ENCODE peak calls at places on chromosomes 12 and 14, in five cellular contexts. Q, N, D, U and I are unnamed samples.

GRCh38 chr12:120321382-120322202 is 6.0 kb downstream of the PLA2G1B start:
- DNase-seq in Q (no peak), N (no peak), D (no peak), U (peak), I (no peak)

GRCh38 chr12:90333939-90334338 is 621.0 kb downstream of the CCER1 start:
- DNase-seq in Q (no peak), N (no peak), D (no peak), U (no peak), I (no peak)

GRCh38 chr14:33986804-33987203 is 35.9 kb upstream of the EGLN3 start:
- DNase-seq in Q (no peak), N (no peak), D (peak), U (no peak), I (no peak)

GRCh38 chr14:78074546-78074945 is 95.6 kb upstream of the NRXN3 start:
- DNase-seq in Q (no peak), N (no peak), D (no peak), U (no peak), I (no peak)

GRCh38 chr14:31559939-31560338 is 1.3 kb upstream of the NUBPL start:
- DNase-seq in Q (no peak), N (no peak), D (no peak), U (no peak), I (no peak)

GRCh38 chr12:50397122-50397650 is 777 bp upstream of the FAM186A start:
- DNase-seq in Q (no peak), N (no peak), D (no peak), U (no peak), I (no peak)

GRCh38 chr14:97712471-97712870 is 915.3 kb downstream of the VRK1 start:
- DNase-seq in Q (no peak), N (no peak), D (no peak), U (no peak), I (no peak)

GRCh38 chr14:59126714-59127436 is 61.6 kb upstream of the DAAM1 start:
- DNase-seq in Q (no peak), N (peak), D (peak), U (peak), I (peak)

GRCh38 chr12:130163461-130164215 is 1.4 kb downstream of the FZD10 start:
- DNase-seq in Q (no peak), N (no peak), D (no peak), U (no peak), I (no peak)

GRCh38 chr14:71163842-71164500 is 256.7 kb downstream of the PCNX1 start:
- DNase-seq in Q (no peak), N (no peak), D (no peak), U (no peak), I (no peak)

GRCh38 chr12:93572712-93573551 is 457 bp downstream of the SOCS2 start:
- DNase-seq in Q (no peak), N (peak), D (no peak), U (no peak), I (peak)

DNA sequence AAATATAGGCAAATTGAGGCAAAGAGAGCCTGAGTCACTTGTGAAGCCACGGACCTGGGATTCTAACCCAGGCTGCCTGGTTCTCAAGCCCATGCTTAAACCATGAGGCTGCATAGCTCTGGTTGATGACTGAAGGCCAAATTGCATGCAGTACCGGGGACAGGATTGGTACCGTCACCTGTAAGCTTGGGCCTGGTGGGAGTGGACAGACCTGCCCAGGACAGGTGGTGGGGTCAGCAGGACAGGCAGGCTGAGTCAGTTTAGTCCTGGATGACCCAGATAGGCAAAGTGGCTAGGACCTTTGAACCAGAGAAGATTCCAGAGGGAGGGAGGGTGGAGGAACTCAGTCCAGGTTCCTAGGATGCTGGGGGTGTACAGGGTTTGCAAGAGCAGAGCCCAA is 25.8 kb downstream of the RIN3 start:
- DNase-seq in Q (no peak), N (no peak), D (no peak), U (no peak), I (no peak)
- H3K9ac ChIP-seq in Q (no peak), N (no peak), D (no peak), U (peak), I (no peak)

DNA sequence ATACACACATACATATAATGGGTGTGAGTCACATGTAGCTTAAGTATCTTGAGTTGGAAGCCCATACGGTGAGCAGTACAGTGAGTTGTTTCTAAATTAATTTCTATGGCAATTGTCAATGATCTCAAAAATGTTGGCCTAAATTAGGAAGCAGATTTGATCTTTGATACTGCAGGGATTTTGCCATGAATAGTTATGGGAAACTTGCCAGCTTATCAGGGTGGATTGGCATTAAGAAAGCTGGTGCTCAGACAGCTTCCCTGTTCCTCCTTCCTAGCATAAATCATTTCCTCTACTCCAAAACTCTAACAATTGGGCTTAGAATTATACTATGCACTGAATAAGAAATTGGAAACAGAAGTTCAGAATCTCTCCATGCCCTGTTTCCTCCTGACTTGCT is 150.9 kb upstream of the FRMD6 start:
- DNase-seq in Q (no peak), N (no peak), D (no peak), U (no peak), I (no peak)
- H3K4me3 ChIP-seq in Q (no peak), N (no peak), D (no peak), U (no peak), I (no peak)

DNA sequence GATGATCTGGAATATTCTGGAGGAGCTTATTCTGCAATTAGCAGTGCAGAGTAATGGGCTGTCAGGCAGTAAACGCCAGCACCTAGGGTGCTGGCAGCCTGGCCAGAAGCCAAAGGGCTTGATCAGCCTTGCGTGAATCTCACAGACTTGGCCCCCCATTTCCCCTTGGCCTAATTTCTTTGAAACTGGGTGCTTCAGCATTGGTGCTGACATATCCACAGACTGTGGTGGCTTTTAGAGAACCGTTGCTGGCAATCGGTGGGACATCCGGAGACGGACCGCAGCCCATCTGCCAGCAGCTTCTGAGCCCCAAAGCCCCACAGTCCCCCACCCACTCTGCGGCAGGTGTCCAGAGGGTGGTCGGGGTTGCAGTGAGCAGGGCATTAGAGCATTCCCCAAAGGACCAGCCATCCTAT is 157.1 kb downstream of the CALM1 start:
- DNase-seq in Q (no peak), N (no peak), D (no peak), U (no peak), I (no peak)
- TF ChIP-seq ZNF274 in Q (no peak), N (no peak), D (no peak), U (no peak), I (no peak)

GRCh38 chr12:2172486-2173214 is 119.9 kb downstream of the CACNA1C start:
- DNase-seq in Q (no peak), N (no peak), D (no peak), U (no peak), I (no peak)
- H3K9ac ChIP-seq in Q (no peak), N (no peak), D (no peak), U (no peak), I (no peak)

GRCh38 chr14:37594916-37595808 is at the start of the genes FOXA1 and TTC6:
- DNase-seq in Q (no peak), N (peak), D (peak), U (peak), I (no peak)
- H3K4me3 ChIP-seq in Q (no peak), N (peak), D (peak), U (peak), I (peak)

GRCh38 chr12:4252595-4252994 is 21.0 kb upstream of the CCND2 start:
- DNase-seq in Q (no peak), N (no peak), D (no peak), U (no peak), I (no peak)
- TF ChIP-seq ZNF274 in Q (no peak), N (no peak), D (no peak), U (no peak), I (no peak)